ENCODE peak calls at places on chromosomes 4 and X, in eight cellular contexts. G, W, O, P, J, M, B and X are unnamed samples. For H3K36me3, the result is how much of the 10 kb centered on the place peaks cover.

GRCh38 chr4:68951078-68951805 is at the start of gene UGT2A3:
- DNase-seq in G (no peak), W (no peak), O (no peak), P (no peak), J (peak), M (no peak), B (peak), X (no peak)

GRCh38 chr4:169080970-169081369 is 70.9 kb upstream of the CBR4 start:
- DNase-seq in G (no peak), W (peak), O (no peak), P (no peak), J (peak), M (peak), B (no peak), X (peak)

GRCh38 chr4:77010841-77011354 is 61.3 kb downstream of the SEPTIN11 start:
- DNase-seq in G (no peak), W (peak), O (peak), P (no peak), J (no peak), M (peak), B (no peak), X (no peak)

GRCh38 chr4:148901075-148901705 is 459.0 kb upstream of the NR3C2 start:
- DNase-seq in G (no peak), W (no peak), O (no peak), P (no peak), J (no peak), M (no peak), B (no peak), X (no peak)

GRCh38 chr4:186819357-186820086 is 95.9 kb upstream of the FAT1 start:
- DNase-seq in G (no peak), W (no peak), O (no peak), P (no peak), J (no peak), M (no peak), B (no peak), X (no peak)

GRCh38 chr4:46648088-46648744 is 258.3 kb upstream of the GABRA2 start:
- DNase-seq in G (no peak), W (peak), O (peak), P (peak), J (peak), M (peak), B (peak), X (no peak)

GRCh38 chr4:155025762-155026457 is 182.5 kb upstream of the NPY2R start:
- DNase-seq in G (peak), W (peak), O (no peak), P (peak), J (peak), M (no peak), B (peak), X (peak)

GRCh38 chrX:19555236-19555635 is 39.9 kb upstream of the MAP3K15 start:
- DNase-seq in G (no peak), W (no peak), O (peak), P (no peak), J (no peak), M (no peak), B (no peak), X (no peak)

GRCh38 chr4:154467886-154468285 is 23.7 kb downstream of the DCHS2 start:
- DNase-seq in G (no peak), W (peak), O (no peak), P (no peak), J (no peak), M (peak), B (no peak), X (no peak)

GRCh38 chr4:13989496-13989895 is 362.0 kb upstream of the BOD1L1 start:
- DNase-seq in G (no peak), W (peak), O (peak), P (no peak), J (no peak), M (no peak), B (no peak), X (no peak)

GRCh38 chrX:10157545-10157944 is 770 bp downstream of the CLCN4 start:
- DNase-seq in G (no peak), W (peak), O (no peak), P (no peak), J (no peak), M (peak), B (no peak), X (no peak)

GRCh38 chrX:110210417-110211139 is 107.3 kb downstream of the AMMECR1 start:
- DNase-seq in G (no peak), W (peak), O (no peak), P (no peak), J (no peak), M (peak), B (no peak), X (no peak)

GRCh38 chr4:6200922-6201362 is 593 bp upstream of the JAKMIP1 start:
- DNase-seq in G (no peak), W (no peak), O (no peak), P (no peak), J (peak), M (no peak), B (no peak), X (no peak)

GRCh38 chrX:85111347-85111746 is 107.7 kb downstream of the APOOL start:
- DNase-seq in G (no peak), W (peak), O (no peak), P (peak), J (peak), M (peak), B (no peak), X (peak)

GRCh38 chr4:161403781-161404180 is 760.0 kb downstream of the FSTL5 start:
- DNase-seq in G (no peak), W (no peak), O (no peak), P (no peak), J (no peak), M (no peak), B (no peak), X (no peak)
- H3K36me3 ChIP-seq in G (under half), W (under half), O (under half), P (under half), J (under half), M (under half), B (under half), X (under half)

DNA sequence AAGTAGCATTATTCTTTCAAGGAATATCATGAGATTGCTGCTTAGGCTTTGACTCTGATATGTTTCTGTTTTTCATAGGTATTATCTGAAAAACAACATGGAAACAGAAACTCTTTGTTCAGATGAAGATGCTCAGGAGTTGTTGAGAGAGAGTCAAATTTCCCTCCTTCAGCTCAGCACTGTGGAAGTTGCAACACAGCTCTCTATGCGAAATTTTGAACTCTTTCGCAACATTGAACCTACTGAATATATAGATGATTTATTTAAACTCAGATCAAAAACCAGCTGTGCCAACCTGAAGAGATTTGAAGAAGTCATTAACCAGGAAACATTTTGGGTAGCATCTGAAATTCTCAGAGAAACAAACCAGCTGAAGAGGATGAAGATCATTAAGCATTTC is 238.6 kb downstream of the RAPGEF2 start:
- DNase-seq in G (no peak), W (peak), O (no peak), P (no peak), J (no peak), M (peak), B (no peak), X (no peak)
- H3K36me3 ChIP-seq in G (under half), W (under half), O (under half), P (half or more), J (under half), M (under half), B (under half), X (under half)

DNA sequence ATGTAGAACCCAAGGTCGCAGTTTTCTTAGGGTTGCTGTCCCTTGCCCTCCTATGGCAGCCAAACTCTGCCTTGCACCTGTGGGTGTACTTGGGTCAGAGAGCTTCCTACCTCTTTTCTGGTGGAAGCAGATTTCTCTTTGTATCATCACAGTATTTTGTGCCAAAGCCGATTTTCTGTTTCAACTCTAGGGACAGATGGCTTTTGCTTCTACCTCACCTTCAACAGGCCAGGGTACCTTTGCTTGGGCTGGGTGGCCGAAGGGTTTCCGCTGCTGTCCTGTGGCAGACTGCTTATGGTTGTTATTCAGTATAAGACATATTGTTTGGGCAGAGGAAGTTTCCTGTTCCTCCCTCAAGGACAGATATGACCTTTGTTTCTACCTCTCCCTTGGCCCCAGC is 22.4 kb downstream of the NEIL3 start:
- DNase-seq in G (no peak), W (no peak), O (no peak), P (no peak), J (no peak), M (no peak), B (no peak), X (no peak)
- H3K36me3 ChIP-seq in G (under half), W (under half), O (under half), P (under half), J (under half), M (under half), B (under half), X (under half)

GRCh38 chr4:158865520-158866177 is 96.8 kb downstream of the FNIP2 start:
- DNase-seq in G (no peak), W (no peak), O (no peak), P (no peak), J (no peak), M (no peak), B (no peak), X (no peak)
- H3K36me3 ChIP-seq in G (under half), W (under half), O (under half), P (half or more), J (under half), M (under half), B (under half), X (under half)

GRCh38 chr4:2832981-2833670 is 10.5 kb upstream of the ADD1 start:
- DNase-seq in G (no peak), W (no peak), O (no peak), P (no peak), J (no peak), M (no peak), B (no peak), X (peak)

GRCh38 chr4:2834001-2834921 is 9.4 kb upstream of the ADD1 start:
- DNase-seq in G (no peak), W (no peak), O (no peak), P (no peak), J (peak), M (no peak), B (no peak), X (peak)

GRCh38 chr4:2831611-2832308 is 11.9 kb upstream of the ADD1 start:
- DNase-seq in G (no peak), W (no peak), O (no peak), P (no peak), J (no peak), M (no peak), B (no peak), X (no peak)

GRCh38 chr4:2832309-2832980 is 11.2 kb upstream of the ADD1 start:
- DNase-seq in G (no peak), W (no peak), O (no peak), P (no peak), J (no peak), M (no peak), B (no peak), X (no peak)

DNA sequence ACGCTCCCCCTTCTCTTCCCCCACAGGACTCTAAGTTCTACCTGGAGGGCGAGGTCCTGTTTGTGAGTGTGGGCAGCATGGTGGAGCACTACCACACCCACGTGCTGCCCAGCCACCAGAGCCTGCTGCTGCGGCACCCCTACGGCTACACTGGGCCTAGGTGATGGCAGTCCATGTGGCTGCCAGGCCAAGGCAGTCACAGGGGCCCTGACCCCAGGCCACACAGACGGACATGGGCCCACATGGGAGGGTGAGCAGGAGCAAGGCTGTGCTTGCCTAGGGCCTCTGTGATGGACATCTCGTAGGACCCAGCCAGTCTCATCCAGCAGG is 10.0 kb upstream of the ADD1 start:
- DNase-seq in G (no peak), W (no peak), O (no peak), P (no peak), J (peak), M (no peak), B (no peak), X (no peak)
- H3K36me3 ChIP-seq in G (under half), W (under half), O (under half), P (half or more), J (under half), M (half or more), B (under half), X (under half)

DNA sequence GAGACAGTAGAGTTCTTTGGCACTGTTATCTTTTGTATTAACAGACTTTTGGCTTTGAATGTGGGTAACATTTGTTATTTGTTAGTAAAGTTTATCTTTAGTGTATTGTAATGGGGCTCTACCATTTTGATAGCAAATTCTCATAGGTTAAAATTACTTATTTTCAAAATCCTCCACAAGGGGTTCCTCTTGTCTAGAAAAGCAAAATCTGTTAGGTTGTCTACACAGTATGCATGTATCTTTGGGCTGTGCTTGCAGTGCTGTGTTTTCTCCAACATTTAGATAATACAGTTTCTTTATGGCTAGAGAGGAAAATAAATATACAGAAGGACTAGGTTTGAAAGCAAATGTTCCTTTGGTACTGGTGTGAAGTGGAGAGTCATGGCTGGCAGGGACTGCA is 40.2 kb downstream of the POLR2B start:
- DNase-seq in G (no peak), W (peak), O (no peak), P (no peak), J (no peak), M (peak), B (no peak), X (no peak)
- H3K36me3 ChIP-seq in G (half or more), W (under half), O (half or more), P (half or more), J (under half), M (under half), B (under half), X (under half)

GRCh38 chr4:1218892-1219552 is 29.9 kb downstream of the CTBP1 start:
- DNase-seq in G (no peak), W (no peak), O (no peak), P (no peak), J (no peak), M (no peak), B (no peak), X (no peak)

GRCh38 chr4:1216869-1217294 is 32.0 kb downstream of the CTBP1 start:
- DNase-seq in G (peak), W (no peak), O (no peak), P (no peak), J (no peak), M (no peak), B (no peak), X (no peak)

GRCh38 chr4:1215347-1216075 is 33.4 kb downstream of the CTBP1 start:
- DNase-seq in G (no peak), W (peak), O (no peak), P (no peak), J (no peak), M (no peak), B (no peak), X (no peak)

GRCh38 chr4:1216076-1216614 is 32.8 kb downstream of the CTBP1 start:
- DNase-seq in G (no peak), W (no peak), O (no peak), P (no peak), J (no peak), M (no peak), B (no peak), X (no peak)

DNA sequence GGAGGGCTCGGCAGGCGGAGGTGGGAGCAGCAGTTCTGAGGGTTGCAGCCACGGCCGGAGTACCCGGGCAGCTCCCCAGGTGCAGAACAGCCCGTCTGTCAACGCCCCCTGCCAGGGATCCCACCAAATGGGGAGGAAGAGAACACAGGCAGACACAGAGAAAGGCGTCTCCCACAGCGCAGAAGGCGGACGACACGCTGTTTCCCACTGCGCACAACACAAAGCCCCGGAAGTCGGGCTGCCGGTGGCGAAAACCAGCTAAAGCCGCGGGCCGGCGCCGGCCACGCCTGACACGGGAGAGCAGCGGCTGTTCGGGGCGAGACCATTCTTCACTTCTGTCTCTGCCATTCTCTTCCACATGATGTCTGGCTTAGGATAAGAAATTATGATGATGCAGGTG is 31.6 kb downstream of the CTBP1 start:
- DNase-seq in G (no peak), W (no peak), O (no peak), P (no peak), J (no peak), M (no peak), B (no peak), X (no peak)
- H3K36me3 ChIP-seq in G (under half), W (under half), O (under half), P (half or more), J (under half), M (half or more), B (under half), X (half or more)

GRCh38 chr4:143184503-143185252 is at the start of gene USP38:
- DNase-seq in G (peak), W (peak), O (peak), P (peak), J (peak), M (peak), B (peak), X (peak)
- H3K36me3 ChIP-seq in G (under half), W (under half), O (under half), P (under half), J (under half), M (under half), B (under half), X (under half)